ENCODE peak calls at places on chromosomes 16 and 17, in eight cellular contexts. W is ACHN; D is astrocyte of the hippocampus; I is cardiac muscle cell; Q is GDM1; M is fibroblast of gingiva; G is kidney glomerular epithelial cell; R is activated CD4-positive, CD25-positive, alpha-beta regulatory T cell. N is an unnamed sample.
A peak's percentile ranks its signal among the peaks of the same experiment; 100 is the strongest.

GRCh38 chr16:68752602-68753001 is 15.5 kb downstream of the CDH1 start:
- DNase-seq in W (no peak), D (no peak), I (no peak), Q (no peak), M (no peak), G (no peak), R (peak; percentile 34), N (no peak)

GRCh38 chr16:52123063-52123839 is 423.7 kb downstream of the TOX3 start:
- DNase-seq in W (no peak), D (peak; percentile 16), I (no peak), Q (no peak), M (no peak), G (no peak), R (no peak), N (no peak)

GRCh38 chr16:2787961-2788360 is 601 bp upstream of the PRSS33 start:
- DNase-seq in W (no peak), D (no peak), I (no peak), Q (no peak), M (no peak), G (no peak), R (no peak), N (no peak)

GRCh38 chr16:1445518-1446197 is 1.3 kb upstream of the CCDC154 start:
- DNase-seq in W (no peak), D (no peak), I (no peak), Q (no peak), M (no peak), G (no peak), R (no peak), N (no peak)

GRCh38 chr17:74642556-74642955 is 19.0 kb upstream of the CD300E start:
- DNase-seq in W (no peak), D (no peak), I (no peak), Q (no peak), M (no peak), G (no peak), R (no peak), N (no peak)

GRCh38 chr17:17613708-17614114 is 22.2 kb upstream of the PEMT start:
- DNase-seq in W (peak; percentile 61), D (peak; percentile 84), I (peak; percentile 81), Q (peak; percentile 38), M (peak; percentile 70), G (peak; percentile 58), R (peak; percentile 35), N (peak; percentile 70)

GRCh38 chr16:71626018-71626857 is at the start of gene MARVELD3:
- DNase-seq in W (no peak), D (peak; percentile 23), I (no peak), Q (no peak), M (no peak), G (no peak), R (no peak), N (no peak)

GRCh38 chr16:13333336-13333735 is 431.9 kb downstream of the SHISA9 start:
- DNase-seq in W (no peak), D (no peak), I (no peak), Q (no peak), M (no peak), G (no peak), R (no peak), N (no peak)

GRCh38 chr16:3726021-3726687 is 8.8 kb upstream of the TRAP1 start:
- DNase-seq in W (no peak), D (no peak), I (no peak), Q (no peak), M (no peak), G (no peak), R (no peak), N (no peak)

GRCh38 chr16:56852401-56852730 is 12.6 kb upstream of the SLC12A3 start:
- DNase-seq in W (no peak), D (no peak), I (no peak), Q (no peak), M (no peak), G (no peak), R (no peak), N (no peak)

GRCh38 chr16:55470533-55471371 is 8.2 kb upstream of the MMP2 start:
- DNase-seq in W (peak; percentile 14), D (peak; percentile 69), I (peak; percentile 54), Q (no peak), M (peak; percentile 96), G (no peak), R (no peak), N (peak; percentile 74)

GRCh38 chr17:3528604-3529511 is 28.8 kb downstream of the TRPV3 start:
- DNase-seq in W (no peak), D (peak; percentile 45), I (peak; percentile 72), Q (no peak), M (no peak), G (no peak), R (no peak), N (no peak)

GRCh38 chr17:48625502-48626201 is 506 bp downstream of the HOXB9 start:
- DNase-seq in W (peak; percentile 64), D (peak; percentile 29), I (no peak), Q (no peak), M (no peak), G (peak; percentile 28), R (no peak), N (peak; percentile 50)

GRCh38 chr17:67076290-67076689 is 31.9 kb downstream of the CACNG1 start:
- DNase-seq in W (peak; percentile 42), D (no peak), I (no peak), Q (no peak), M (no peak), G (peak; percentile 72), R (no peak), N (no peak)

GRCh38 chr16:4328580-4329353 is 12.9 kb downstream of the GLIS2 start:
- DNase-seq in W (no peak), D (no peak), I (no peak), Q (no peak), M (no peak), G (no peak), R (no peak), N (peak; percentile 68)

GRCh38 chr17:10292057-10292931 is 80.5 kb downstream of the MYH13 start:
- DNase-seq in W (no peak), D (no peak), I (peak; percentile 87), Q (no peak), M (no peak), G (no peak), R (no peak), N (peak; percentile 21)

GRCh38 chr17:61313515-61314326 is 85.9 kb upstream of the TBX2 start:
- DNase-seq in W (no peak), D (no peak), I (no peak), Q (no peak), M (no peak), G (no peak), R (no peak), N (no peak)

GRCh38 chr17:65593870-65594584 is 32.6 kb upstream of the AXIN2 start:
- DNase-seq in W (no peak), D (peak; percentile 55), I (peak; percentile 37), Q (no peak), M (peak; percentile 25), G (no peak), R (no peak), N (no peak)

GRCh38 chr17:42682400-42683384 is at the start of gene CNTNAP1:
- DNase-seq in W (peak; percentile 88), D (peak; percentile 85), I (peak; percentile 84), Q (no peak), M (peak; percentile 77), G (peak; percentile 60), R (no peak), N (peak; percentile 75)